ENCODE peak calls at places on chromosome 11, in eight cellular contexts. W is HCEC 1CT; Y is Kasumi-1; Q is activated CD4-positive, alpha-beta T cell treated with anti-CD3 and anti-CD28 coated beads, Interleukin-2, amount 50 U/mL, for 4 hours; X is stimulated activated CD8-positive, alpha-beta memory T cell treated with anti-CD3 and anti-CD28 coated beads, Interleukin-7, amount 100 ng/mL, for 1 hour; S is G401; E is activated T-helper 2 cell treated with anti-CD3 and anti-CD28 coated beads, Interferon-gamma antibody, Interleukin-2, Interleukin-4, amounts not matched to agents 10 μg/mL and 5 μg/mL and 100 μg/mL, durations not matched to agents 14 hours and 24 hours and 36 hours; F is Peyer's patch. A is an unnamed sample.

GRCh38 chr11:85946221-85946620 is 91.0 kb downstream of the CCDC83 start:
- DNase-seq in W (no peak), Y (no peak), Q (no peak), X (no peak), S (no peak), E (no peak), F (no peak), A (no peak)

GRCh38 chr11:21177379-21177778 is 508.0 kb downstream of the NELL1 start:
- DNase-seq in W (no peak), Y (no peak), Q (no peak), X (no peak), S (no peak), E (no peak), F (no peak), A (no peak)

GRCh38 chr11:60971520-60971919 is at the start of gene CD6:
- DNase-seq in W (no peak), Y (no peak), Q (peak), X (peak), S (no peak), E (peak), F (peak), A (no peak)

GRCh38 chr11:1163321-1163910 is 5.7 kb downstream of the MUC5AC start:
- DNase-seq in W (no peak), Y (no peak), Q (no peak), X (no peak), S (no peak), E (no peak), F (peak), A (peak)

GRCh38 chr11:83051760-83052671 is 19.7 kb downstream of the RAB30 start:
- DNase-seq in W (peak), Y (no peak), Q (no peak), X (no peak), S (peak), E (no peak), F (no peak), A (no peak)

GRCh38 chr11:74453373-74453975 is 13.9 kb downstream of the KCNE3 start:
- DNase-seq in W (peak), Y (peak), Q (peak), X (peak), S (peak), E (peak), F (peak), A (peak)

GRCh38 chr11:69808708-69809107 is 10.5 kb downstream of the FGF3 start:
- DNase-seq in W (no peak), Y (no peak), Q (no peak), X (no peak), S (no peak), E (no peak), F (no peak), A (no peak)

GRCh38 chr11:9716275-9717039 is 52.6 kb downstream of the SWAP70 start:
- DNase-seq in W (peak), Y (peak), Q (no peak), X (no peak), S (no peak), E (no peak), F (no peak), A (no peak)

GRCh38 chr11:36449566-36450390 is 60.3 kb downstream of the TRAF6 start:
- DNase-seq in W (no peak), Y (no peak), Q (no peak), X (no peak), S (no peak), E (no peak), F (no peak), A (no peak)

GRCh38 chr11:67306769-67307544 is 3.6 kb downstream of the SSH3 start:
- DNase-seq in W (no peak), Y (no peak), Q (no peak), X (no peak), S (no peak), E (no peak), F (no peak), A (peak)

GRCh38 chr11:61671527-61671926 is 8.7 kb upstream of the DAGLA start:
- DNase-seq in W (peak), Y (peak), Q (no peak), X (no peak), S (no peak), E (no peak), F (peak), A (no peak)

GRCh38 chr11:46183819-46184218 is 62.6 kb upstream of the PHF21A start:
- DNase-seq in W (peak), Y (no peak), Q (no peak), X (no peak), S (no peak), E (no peak), F (no peak), A (no peak)

GRCh38 chr11:10604340-10604748 is 35.9 kb upstream of the LYVE1 start:
- DNase-seq in W (peak), Y (peak), Q (no peak), X (no peak), S (no peak), E (no peak), F (no peak), A (no peak)

GRCh38 chr11:64121637-64122410 is 44.1 kb downstream of the MACROD1 start:
- DNase-seq in W (peak), Y (no peak), Q (no peak), X (no peak), S (no peak), E (no peak), F (no peak), A (no peak)

GRCh38 chr11:77172666-77172982 is 44.6 kb downstream of the MYO7A start:
- DNase-seq in W (no peak), Y (no peak), Q (no peak), X (no peak), S (no peak), E (no peak), F (no peak), A (no peak)

GRCh38 chr11:19018901-19019300 is 41.6 kb downstream of the MRGPRX2 start:
- DNase-seq in W (no peak), Y (no peak), Q (no peak), X (no peak), S (no peak), E (no peak), F (no peak), A (no peak)

GRCh38 chr11:68956142-68956541 is 24.6 kb downstream of the MRGPRD start:
- DNase-seq in W (no peak), Y (peak), Q (peak), X (no peak), S (no peak), E (no peak), F (no peak), A (no peak)

GRCh38 chr11:128796275-128796674 is 70.8 kb downstream of the KCNJ1 start:
- DNase-seq in W (peak), Y (no peak), Q (no peak), X (no peak), S (no peak), E (no peak), F (no peak), A (no peak)

GRCh38 chr11:66970808-66971442 is 4.2 kb upstream of the C11orf86 start:
- DNase-seq in W (peak), Y (peak), Q (no peak), X (no peak), S (no peak), E (no peak), F (peak), A (no peak)

GRCh38 chr11:19436932-19437331 is 196.2 kb upstream of the E2F8 start:
- DNase-seq in W (no peak), Y (no peak), Q (no peak), X (no peak), S (no peak), E (no peak), F (no peak), A (no peak)

GRCh38 chr11:120956710-120957500 is 67.0 kb upstream of the TBCEL start:
- DNase-seq in W (no peak), Y (no peak), Q (no peak), X (no peak), S (no peak), E (no peak), F (no peak), A (no peak)

GRCh38 chr11:8787372-8787771 is 104.8 kb downstream of the RPL27A start:
- DNase-seq in W (no peak), Y (no peak), Q (no peak), X (no peak), S (peak), E (no peak), F (no peak), A (no peak)

GRCh38 chr11:1230456-1231395 is 7.9 kb downstream of the MUC5B start:
- DNase-seq in W (no peak), Y (no peak), Q (no peak), X (no peak), S (no peak), E (no peak), F (no peak), A (no peak)

GRCh38 chr11:8332196-8332595 is 68.5 kb upstream of the LMO1 start:
- DNase-seq in W (no peak), Y (peak), Q (no peak), X (no peak), S (no peak), E (no peak), F (no peak), A (no peak)

GRCh38 chr11:64564947-64565889 is 25.8 kb upstream of the SLC22A12 start:
- DNase-seq in W (no peak), Y (no peak), Q (no peak), X (no peak), S (no peak), E (no peak), F (no peak), A (no peak)

GRCh38 chr11:1565904-1566247 is 6.2 kb downstream of the DUSP8 start:
- DNase-seq in W (no peak), Y (no peak), Q (no peak), X (no peak), S (no peak), E (no peak), F (no peak), A (no peak)

GRCh38 chr11:12179019-12179418 is 68.6 kb downstream of the MICAL2 start:
- DNase-seq in W (no peak), Y (no peak), Q (no peak), X (no peak), S (peak), E (no peak), F (peak), A (peak)

GRCh38 chr11:70192666-70193410 is 10.3 kb upstream of the FADD start:
- DNase-seq in W (no peak), Y (no peak), Q (no peak), X (no peak), S (no peak), E (no peak), F (no peak), A (no peak)

GRCh38 chr11:35163209-35163608 is 24.2 kb downstream of the CD44 start:
- DNase-seq in W (peak), Y (no peak), Q (no peak), X (no peak), S (no peak), E (no peak), F (no peak), A (no peak)